ENCODE peak calls at places on chromosomes 1 and 21, in nine cellular contexts. H is AG10803, A is GM10248, K is OCI-LY7, R is suprapubic skin, I is ascending aorta, X is GM12865, O is tibial artery, W is GM06990. Z is an unnamed sample.
A peak's percentile ranks its signal among the peaks of the same experiment; 100 is the strongest.

GRCh38 chr1:43366601-43367025 is 1.2 kb downstream of the ELOVL1 start:
- DNase-seq in X (no peak), R (no peak), O (no peak), I (no peak), A (no peak), K (no peak), H (no peak), W (no peak), Z (no peak)

GRCh38 chr1:3069491-3070303 is 694 bp downstream of the PRDM16 start:
- DNase-seq in O (peak; percentile 55), K (no peak), I (peak; percentile 8), A (no peak), X (no peak), R (peak; percentile 49), H (peak; percentile 47), W (no peak), Z (peak; percentile 55)

GRCh38 chr1:237042892-237043576 is 1.1 kb downstream of the RYR2 start:
- DNase-seq in I (no peak), X (no peak), W (peak; percentile 28), R (no peak), K (no peak), O (peak; percentile 25), H (no peak), A (no peak), Z (no peak)

GRCh38 chr1:170494369-170494768 is 37.6 kb upstream of the GORAB start:
- DNase-seq in I (no peak), H (peak; percentile 14), A (no peak), K (no peak), X (no peak), O (no peak), W (no peak), R (no peak), Z (no peak)

GRCh38 chr1:32480003-32480402 is 15.1 kb downstream of the ZBTB8B start:
- DNase-seq in K (no peak), R (no peak), W (no peak), A (no peak), O (no peak), H (no peak), I (no peak), X (no peak), Z (no peak)

GRCh38 chr21:43645414-43645891 is 13.8 kb downstream of the HSF2BP start:
- DNase-seq in H (peak; percentile 84), A (peak; percentile 55), X (peak; percentile 76), K (peak; percentile 56), I (no peak), O (peak; percentile 72), W (peak; percentile 22), R (no peak), Z (no peak)

GRCh38 chr1:186374313-186375151 is 521 bp downstream of the TPR start:
- DNase-seq in K (peak; percentile 78), X (peak; percentile 74), R (no peak), A (peak; percentile 36), H (peak; percentile 37), I (no peak), W (peak; percentile 33), O (no peak), Z (no peak)

GRCh38 chr1:116134178-116134773 is 23.1 kb downstream of the MAB21L3 start:
- DNase-seq in A (no peak), W (no peak), K (peak; percentile 39), H (no peak), R (no peak), X (peak; percentile 29), I (no peak), O (no peak), Z (no peak)

GRCh38 chr1:13582713-13583443 is 754 bp upstream of the PDPN start:
- DNase-seq in R (no peak), W (no peak), X (no peak), A (no peak), I (no peak), K (no peak), O (no peak), H (no peak), Z (no peak)

GRCh38 chr1:159218846-159219636 is 14.4 kb downstream of the ACKR1 start:
- DNase-seq in I (no peak), A (no peak), W (no peak), O (no peak), X (no peak), H (no peak), K (no peak), R (no peak), Z (no peak)

GRCh38 chr1:48055854-48056253 is 58.7 kb upstream of the TRABD2B start:
- DNase-seq in X (no peak), W (no peak), K (no peak), A (no peak), R (no peak), I (no peak), O (no peak), H (no peak), Z (no peak)

GRCh38 chr1:41512701-41513387 is 28.4 kb upstream of the EDN2 start:
- DNase-seq in W (no peak), I (no peak), X (no peak), K (no peak), H (no peak), O (no peak), A (no peak), R (no peak), Z (no peak)

GRCh38 chr1:41511239-41511540 is 26.7 kb upstream of the EDN2 start:
- DNase-seq in K (no peak), H (no peak), O (no peak), A (no peak), R (no peak), I (no peak), X (no peak), W (no peak), Z (no peak)

GRCh38 chr1:41515131-41515678 is 30.7 kb upstream of the EDN2 start:
- DNase-seq in W (no peak), O (no peak), K (no peak), A (no peak), H (no peak), X (no peak), R (no peak), I (no peak), Z (no peak)

GRCh38 chr1:41514381-41514780 is 29.9 kb upstream of the EDN2 start:
- DNase-seq in O (no peak), I (no peak), W (no peak), H (no peak), A (no peak), X (no peak), K (no peak), R (no peak), Z (no peak)

GRCh38 chr1:41513388-41513745 is 28.9 kb upstream of the EDN2 start:
- DNase-seq in X (no peak), O (no peak), H (no peak), I (no peak), A (no peak), W (no peak), K (no peak), R (no peak), Z (no peak)
- TF ChIP-seq CTCF in X (peak; percentile 56), O (no peak), H (peak; percentile 28), I (peak; percentile 16), A (peak; percentile 13), W (peak; percentile 68), K (peak; percentile 67), R (no peak), Z (peak; percentile 8)

GRCh38 chr1:46516551-46516950 is 26.9 kb downstream of the DMBX1 start:
- DNase-seq in W (no peak), I (no peak), X (no peak), H (no peak), K (no peak), R (no peak), O (no peak), A (no peak), Z (peak; percentile 17)

GRCh38 chr1:46517932-46518498 is 28.4 kb downstream of the DMBX1 start:
- DNase-seq in R (no peak), K (no peak), X (no peak), W (no peak), H (no peak), I (no peak), O (no peak), A (no peak), Z (peak; percentile 13)

GRCh38 chr1:46515576-46515975 is 25.9 kb downstream of the DMBX1 start:
- DNase-seq in R (no peak), O (no peak), A (no peak), K (no peak), X (no peak), I (no peak), H (no peak), W (no peak), Z (peak; percentile 23)

GRCh38 chr1:46516140-46516539 is 26.5 kb downstream of the DMBX1 start:
- DNase-seq in X (no peak), H (no peak), K (no peak), O (no peak), R (no peak), I (no peak), W (no peak), A (no peak), Z (peak; percentile 21)

GRCh38 chr1:46517010-46517600 is 27.5 kb downstream of the DMBX1 start:
- DNase-seq in W (no peak), O (no peak), H (no peak), R (no peak), K (no peak), A (no peak), I (no peak), X (no peak), Z (peak; percentile 88)
- TF ChIP-seq CTCF in W (no peak), O (no peak), H (no peak), R (no peak), K (no peak), A (no peak), I (no peak), X (no peak), Z (no peak)

GRCh38 chr21:45386728-45387371 is 18.1 kb upstream of the COL18A1 start:
- DNase-seq in A (no peak), R (peak; percentile 64), X (peak; percentile 32), O (peak; percentile 73), K (no peak), I (no peak), W (no peak), H (peak; percentile 90), Z (peak; percentile 44)
- TF ChIP-seq CTCF in A (no peak), R (no peak), X (no peak), O (peak; percentile 31), K (no peak), I (peak; percentile 42), W (no peak), H (peak; percentile 45), Z (no peak)

DNA sequence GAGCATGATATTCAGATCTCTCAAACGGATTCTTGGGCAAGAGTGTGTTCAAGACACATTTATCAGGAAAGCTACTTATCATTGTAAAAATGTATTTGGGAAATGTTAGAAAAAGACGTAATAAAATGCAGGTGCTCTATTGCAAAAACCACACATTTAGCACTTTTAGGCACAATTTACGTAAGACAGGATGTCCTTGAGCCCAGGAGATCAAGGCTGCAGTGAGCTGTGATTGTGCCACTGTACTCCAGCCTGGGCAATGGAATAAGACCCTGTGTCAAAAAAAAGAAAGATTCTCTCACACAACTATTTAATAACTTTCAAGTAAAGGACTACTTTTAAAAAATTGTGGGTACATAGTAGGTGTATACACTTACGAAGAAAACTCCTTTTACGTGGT is 18.4 kb downstream of the SLC25A33 start:
- DNase-seq in A (no peak), H (no peak), X (no peak), W (no peak), O (no peak), K (peak; percentile 28), R (no peak), I (no peak), Z (no peak)
- TF ChIP-seq CTCF in A (no peak), H (no peak), X (no peak), W (no peak), O (no peak), K (no peak), R (no peak), I (no peak), Z (no peak)